ENCODE peak calls at places on chromosomes 2 and 18, in five cellular contexts. E is stomach, Z is adrenal gland, O is tibial nerve, I is mammary epithelial cell. K is an unnamed sample.

GRCh38 chr2:85160946-85161625 is 27.9 kb downstream of the TCF7L1 start:
- DNase-seq in E (no peak), Z (no peak), O (no peak), I (no peak), K (no peak)

GRCh38 chr2:177758591-177759371 is 313.8 kb downstream of the PDE11A start:
- DNase-seq in E (no peak), Z (peak), O (no peak), I (no peak), K (peak)

GRCh38 chr2:191202881-191203397 is 42.3 kb upstream of the MYO1B start:
- DNase-seq in E (no peak), Z (no peak), O (no peak), I (peak), K (no peak)

GRCh38 chr18:3679254-3679653 is 229.3 kb downstream of the TGIF1 start:
- DNase-seq in E (no peak), Z (no peak), O (no peak), I (peak), K (no peak)

GRCh38 chr2:23393722-23394121 is 8.7 kb downstream of the KLHL29 start:
- DNase-seq in E (no peak), Z (no peak), O (no peak), I (no peak), K (no peak)

GRCh38 chr2:234963785-234964615 is 12.2 kb downstream of the SH3BP4 start:
- DNase-seq in E (peak), Z (peak), O (no peak), I (peak), K (no peak)

GRCh38 chr2:223654384-223654915 is 52.3 kb upstream of the SCG2 start:
- DNase-seq in E (no peak), Z (no peak), O (no peak), I (no peak), K (peak)

GRCh38 chr2:147382322-147382948 is 462.4 kb upstream of the ACVR2A start:
- DNase-seq in E (no peak), Z (no peak), O (no peak), I (peak), K (no peak)

GRCh38 chr2:165003443-165004130 is 48.3 kb upstream of the SLC38A11 start:
- DNase-seq in E (no peak), Z (no peak), O (no peak), I (no peak), K (no peak)

GRCh38 chr2:217941339-217941738 is 61.5 kb downstream of the TNS1 start:
- DNase-seq in E (no peak), Z (no peak), O (no peak), I (no peak), K (no peak)

GRCh38 chr2:119174216-119174992 is 15.9 kb upstream of the C1QL2 start:
- DNase-seq in E (peak), Z (peak), O (no peak), I (peak), K (no peak)

GRCh38 chr2:179376881-179377280 is 112.2 kb upstream of the SESTD1 start:
- DNase-seq in E (no peak), Z (no peak), O (no peak), I (no peak), K (peak)

DNA sequence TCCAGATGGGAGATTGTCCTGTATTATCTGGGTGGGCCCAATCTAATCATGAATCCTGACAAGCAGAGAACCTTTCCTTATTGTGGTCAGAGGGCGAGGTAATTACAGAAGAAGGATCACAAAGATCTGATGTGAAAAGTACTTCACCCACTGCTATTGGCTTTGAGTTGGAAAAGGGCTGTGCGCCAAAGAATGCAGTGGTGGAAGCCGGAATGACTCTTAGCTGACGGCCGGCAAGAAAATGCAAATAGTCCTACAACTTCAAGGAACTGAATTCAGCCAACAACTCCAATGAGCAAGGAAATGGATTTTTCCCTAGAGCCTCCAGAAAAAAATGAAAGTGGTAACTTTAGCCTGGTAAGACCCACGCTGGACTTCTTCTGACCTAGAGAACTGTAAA is 67.3 kb downstream of the CTNNA2 start:
- DNase-seq in E (no peak), Z (no peak), O (no peak), I (no peak), K (no peak)
- TF ChIP-seq CTCF in E (no peak), Z (no peak), O (no peak), I (no peak), K (no peak)

GRCh38 chr18:25348361-25349130 is 3.4 kb downstream of the ZNF521 start:
- DNase-seq in E (no peak), Z (no peak), O (no peak), I (no peak), K (no peak)
- H3K4me3 ChIP-seq in E (peak), Z (peak), O (peak), I (no peak), K (peak)

GRCh38 chr2:135954020-135954628 is 31.3 kb downstream of the DARS1 start:
- DNase-seq in E (no peak), Z (no peak), O (no peak), I (no peak), K (no peak)
- H3K27ac ChIP-seq in E (no peak), Z (no peak), O (no peak), I (no peak), K (no peak)

GRCh38 chr2:138180691-138181386 is 216.6 kb downstream of the HNMT start:
- DNase-seq in E (no peak), Z (no peak), O (no peak), I (no peak), K (no peak)
- TF ChIP-seq CTCF in E (no peak), Z (no peak), O (no peak), I (no peak), K (peak)

GRCh38 chr2:137521653-137522052 is 442.6 kb upstream of the HNMT start:
- DNase-seq in E (no peak), Z (no peak), O (no peak), I (no peak), K (no peak)

GRCh38 chr2:137525644-137526190 is 438.6 kb upstream of the HNMT start:
- DNase-seq in E (no peak), Z (no peak), O (no peak), I (no peak), K (no peak)
- H3K4me3 ChIP-seq in E (no peak), Z (no peak), O (no peak), I (no peak), K (no peak)

GRCh38 chr18:47931707-47932103 is 1.2 kb upstream of the SMAD2 start:
- DNase-seq in E (peak), Z (peak), O (no peak), I (no peak), K (no peak)
- H3K27ac ChIP-seq in E (peak), Z (peak), O (peak), I (peak), K (no peak)

GRCh38 chr2:95316466-95317122 is 19.4 kb downstream of the KCNIP3 start:
- DNase-seq in E (no peak), Z (no peak), O (no peak), I (peak), K (peak)
- TF ChIP-seq CTCF in E (no peak), Z (no peak), O (no peak), I (no peak), K (peak)

DNA sequence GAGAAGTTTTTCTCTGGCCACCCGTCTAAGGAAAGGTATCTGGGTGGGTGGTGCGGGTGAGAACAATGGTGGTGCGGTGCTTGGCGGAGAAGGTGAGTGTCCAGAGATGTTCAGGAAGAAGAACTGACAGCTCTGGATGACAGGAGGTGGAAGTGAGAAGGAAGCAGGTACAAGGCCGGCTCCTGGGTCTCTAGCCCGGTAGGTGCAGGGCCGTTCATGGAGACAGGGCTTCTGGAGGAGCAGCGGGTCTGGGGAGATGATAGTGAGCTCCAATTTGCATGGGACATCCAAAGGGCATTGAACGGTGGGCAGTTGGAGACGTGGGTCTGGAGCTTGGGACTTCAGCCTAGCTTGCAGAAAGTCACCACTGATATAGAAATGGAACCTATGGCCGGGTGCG is 979 bp upstream of the FAHD2B start:
- DNase-seq in E (no peak), Z (no peak), O (no peak), I (no peak), K (no peak)
- H3K4me3 ChIP-seq in E (peak), Z (no peak), O (peak), I (no peak), K (no peak)